ENCODE peak calls at places on chromosome 19, in eight cellular contexts. N is neuronal stem cell, I is H1, S is colonic mucosa, C is SK-N-SH, D is keratinocyte, W is H9, B is adipocyte. H is an unnamed sample.

GRCh38 chr19:48110350-48110966 is at the start of gene PLA2G4C:
- DNase-seq in N (peak; percentile 78), I (peak; percentile 83), S (peak; percentile 81), C (peak; percentile 98), D (no peak), W (peak; percentile 93), B (peak; percentile 95), H (peak; percentile 77)

GRCh38 chr19:1232652-1233360 is 5.0 kb downstream of the CBARP start:
- DNase-seq in N (no peak), I (no peak), S (no peak), C (no peak), D (no peak), W (no peak), B (no peak), H (no peak)

GRCh38 chr19:1090731-1091543 is 4.2 kb downstream of the POLR2E start:
- DNase-seq in N (no peak), I (no peak), S (no peak), C (no peak), D (no peak), W (no peak), B (no peak), H (no peak)

GRCh38 chr19:38375748-38376147 is 1.4 kb downstream of the PSMD8 start:
- DNase-seq in N (no peak), I (no peak), S (no peak), C (no peak), D (no peak), W (no peak), B (peak; percentile 27), H (no peak)

GRCh38 chr19:1087813-1088418 is 7.3 kb downstream of the POLR2E start:
- DNase-seq in N (no peak), I (no peak), S (no peak), C (no peak), D (no peak), W (no peak), B (no peak), H (no peak)

GRCh38 chr19:43468354-43469159 is 3.1 kb upstream of the LYPD3 start:
- DNase-seq in N (no peak), I (no peak), S (no peak), C (no peak), D (no peak), W (no peak), B (no peak), H (no peak)

GRCh38 chr19:48568345-48568886 is 16.4 kb downstream of the SULT2B1 start:
- DNase-seq in N (no peak), I (no peak), S (peak; percentile 67), C (peak; percentile 68), D (no peak), W (peak; percentile 76), B (peak; percentile 96), H (no peak)

GRCh38 chr19:2167896-2168618 is 4.3 kb downstream of the DOT1L start:
- DNase-seq in N (no peak), I (no peak), S (peak; percentile 47), C (no peak), D (no peak), W (no peak), B (peak; percentile 42), H (no peak)

GRCh38 chr19:38597075-38597474 is 20.7 kb downstream of the MAP4K1 start:
- DNase-seq in N (no peak), I (no peak), S (no peak), C (no peak), D (no peak), W (no peak), B (no peak), H (no peak)

GRCh38 chr19:1131718-1132552 is 28.1 kb downstream of the GPX4 start:
- DNase-seq in N (peak; percentile 51), I (no peak), S (peak; percentile 93), C (no peak), D (no peak), W (peak; percentile 73), B (peak; percentile 93), H (peak; percentile 57)

GRCh38 chr19:11265785-11266236 is 3.5 kb upstream of the DOCK6 start:
- DNase-seq in N (no peak), I (no peak), S (peak; percentile 97), C (no peak), D (peak; percentile 52), W (no peak), B (peak; percentile 9), H (no peak)

GRCh38 chr19:10651821-10652220 is 2.3 kb upstream of the ILF3 start:
- DNase-seq in N (no peak), I (no peak), S (no peak), C (no peak), D (no peak), W (no peak), B (no peak), H (no peak)

GRCh38 chr19:40433391-40434216 is 7.8 kb upstream of the SERTAD1 start:
- DNase-seq in N (peak; percentile 76), I (no peak), S (peak; percentile 93), C (peak; percentile 95), D (no peak), W (peak; percentile 85), B (peak; percentile 97), H (peak; percentile 63)

GRCh38 chr19:8877854-8878705 is 45.9 kb downstream of the MBD3L1 start:
- DNase-seq in N (no peak), I (no peak), S (no peak), C (peak; percentile 53), D (no peak), W (no peak), B (no peak), H (peak; percentile 63)

GRCh38 chr19:34430738-34431625 is 2.8 kb downstream of the UBA2 start:
- DNase-seq in N (peak; percentile 20), I (no peak), S (no peak), C (peak; percentile 77), D (peak; percentile 26), W (no peak), B (peak; percentile 59), H (no peak)
- H3K9ac ChIP-seq in N (no peak overlapping the region), I (no peak overlapping the region), S (no peak overlapping the region), C (no peak overlapping the region), D (no peak overlapping the region), W (no peak overlapping the region), B (peak overlapping the region; percentile 92), H (no peak overlapping the region)

DNA sequence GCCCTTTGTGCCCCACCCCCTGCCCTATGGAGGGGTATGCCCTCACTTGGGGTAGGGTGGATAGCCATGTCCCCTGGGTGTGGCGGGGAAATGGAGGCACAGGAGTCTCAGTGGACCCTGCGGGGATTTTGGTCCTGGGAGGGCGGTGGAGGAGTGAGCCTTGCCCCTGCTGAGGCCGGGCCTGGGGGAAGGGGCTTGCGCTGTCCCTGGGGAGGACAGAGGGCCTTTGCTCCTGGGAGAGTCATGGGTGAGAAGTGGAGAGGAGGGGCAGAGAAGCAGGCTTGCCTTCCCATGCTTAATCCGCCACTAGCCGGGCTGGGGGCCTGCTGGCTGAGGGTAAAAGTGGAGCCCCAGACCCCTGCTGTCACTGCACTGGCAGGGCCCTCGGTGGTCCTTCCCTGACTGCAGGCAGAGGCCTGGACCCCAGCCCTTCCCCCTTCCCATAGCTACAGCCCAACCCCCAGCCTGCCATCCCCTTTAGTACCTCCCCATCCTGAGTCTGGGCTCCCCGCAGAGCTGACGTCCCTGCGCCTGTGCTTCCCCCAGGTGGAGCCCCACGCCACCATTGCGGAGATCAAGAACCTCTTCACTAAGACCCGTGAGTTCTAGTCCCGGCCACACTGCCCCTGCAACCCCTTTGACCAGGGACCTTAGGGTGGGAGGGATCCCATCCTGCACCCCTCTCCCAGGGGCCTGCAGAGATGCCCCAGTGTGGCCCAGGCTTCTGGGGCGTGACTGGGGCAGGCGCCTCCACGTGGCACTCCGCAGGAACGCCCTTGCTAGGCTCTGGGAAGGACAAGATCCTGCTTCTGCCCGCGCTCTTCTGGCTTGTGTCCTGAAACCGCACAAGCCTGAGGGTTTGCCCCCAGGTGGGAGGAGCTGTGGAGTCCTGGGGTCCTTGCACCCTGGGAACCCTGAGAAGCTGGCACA is 8.9 kb downstream of the NDUFB7 start:
- DNase-seq in N (no peak), I (no peak), S (no peak), C (peak; percentile 22), D (no peak), W (peak; percentile 68), B (no peak), H (no peak)
- H3K9ac ChIP-seq in N (no peak overlapping the region), I (no peak overlapping the region), S (no peak overlapping the region), C (no peak overlapping the region), D (peak overlapping the region; percentile 59), W (no peak overlapping the region), B (no peak overlapping the region), H (peak overlapping the region; percentile 70)

GRCh38 chr19:13120817-13121216 is 2.8 kb downstream of the NACC1 start:
- DNase-seq in N (no peak), I (no peak), S (no peak), C (no peak), D (no peak), W (no peak), B (peak; percentile 45), H (no peak)
- H3K9ac ChIP-seq in N (no peak overlapping the region), I (no peak overlapping the region), S (no peak overlapping the region), C (no peak overlapping the region), D (no peak overlapping the region), W (peak overlapping the region; percentile 20), B (peak overlapping the region; percentile 3), H (peak overlapping the region; percentile 14)

DNA sequence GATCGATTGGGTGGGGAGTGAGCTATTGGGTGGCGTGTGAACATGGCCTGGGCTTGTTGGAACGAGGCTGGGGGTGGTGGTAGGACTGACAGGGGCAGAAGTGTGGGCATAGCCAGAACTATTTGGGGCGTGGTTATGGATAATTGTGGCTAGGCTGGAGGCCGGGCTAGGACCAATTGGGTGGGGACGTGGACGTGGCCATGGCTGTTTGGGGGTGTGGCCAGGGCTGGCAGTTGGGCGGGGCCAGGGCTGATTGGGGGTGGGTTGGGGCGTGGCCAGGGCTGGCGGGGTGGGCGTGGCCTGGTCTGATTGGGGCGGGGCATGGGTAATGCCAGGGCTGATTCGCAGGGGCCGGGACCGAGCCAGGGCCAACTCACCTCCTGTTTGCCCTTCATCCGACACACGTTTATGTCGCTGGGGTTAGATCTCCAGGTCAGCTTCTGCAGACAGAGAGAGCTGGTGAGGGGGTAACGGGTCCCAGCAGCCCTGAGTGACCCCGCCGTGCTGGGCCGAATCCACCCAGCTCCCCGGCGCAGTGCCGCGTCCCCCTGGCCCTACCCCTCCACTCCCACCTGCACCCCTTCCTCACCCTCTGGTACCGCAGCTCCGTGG is 2.8 kb downstream of the SEMA6B start:
- DNase-seq in N (no peak), I (no peak), S (peak; percentile 57), C (peak; percentile 98), D (no peak), W (peak; percentile 92), B (peak; percentile 24), H (peak; percentile 38)
- H3K9ac ChIP-seq in N (peak overlapping the region; percentile 72), I (no peak overlapping the region), S (no peak overlapping the region), C (no peak overlapping the region), D (no peak overlapping the region), W (no peak overlapping the region), B (no peak overlapping the region), H (no peak overlapping the region)

GRCh38 chr19:45137179-45137761 is 23.5 kb downstream of the NKPD1 start:
- DNase-seq in N (no peak), I (no peak), S (no peak), C (peak; percentile 63), D (no peak), W (no peak), B (no peak), H (no peak)
- H3K9ac ChIP-seq in N (no peak overlapping the region), I (no peak overlapping the region), S (peak overlapping the region; percentile 16), C (no peak overlapping the region), D (no peak overlapping the region), W (no peak overlapping the region), B (no peak overlapping the region), H (no peak overlapping the region)